ENCODE peak calls at places on chromosomes 6 and 20, in six cellular contexts. N is GM23338, R is OCI-LY7, V is PC-3, Z is neuronal stem cell, H is fibroblast of lung. S is an unnamed sample.

GRCh38 chr20:36098364-36098763 is 56.2 kb upstream of the EPB41L1 start:
- DNase-seq in N (no peak), R (peak), V (no peak), Z (no peak), H (peak), S (peak)

GRCh38 chr6:90088009-90088408 is 193.7 kb downstream of the GJA10 start:
- DNase-seq in N (no peak), R (no peak), V (peak), Z (no peak), H (peak), S (no peak)

GRCh38 chr6:147909645-147910044 is 401.2 kb downstream of the SAMD5 start:
- DNase-seq in N (no peak), R (no peak), V (peak), Z (no peak), H (no peak), S (no peak)

GRCh38 chr6:104325341-104326172 is 534.2 kb downstream of the HACE1 start:
- DNase-seq in N (peak), R (peak), V (peak), Z (peak), H (peak), S (peak)

GRCh38 chr20:60467771-60468170 is 509.5 kb downstream of the CDH26 start:
- DNase-seq in N (no peak), R (no peak), V (no peak), Z (no peak), H (no peak), S (no peak)

GRCh38 chr20:58457083-58457680 is 58.0 kb downstream of the APCDD1L start:
- DNase-seq in N (no peak), R (no peak), V (peak), Z (no peak), H (peak), S (no peak)

GRCh38 chr6:7086488-7086887 is 21.3 kb upstream of the RREB1 start:
- DNase-seq in N (no peak), R (no peak), V (no peak), Z (no peak), H (peak), S (no peak)

GRCh38 chr6:44976677-44977405 is 351.3 kb upstream of the RUNX2 start:
- DNase-seq in N (no peak), R (no peak), V (no peak), Z (no peak), H (peak), S (no peak)

GRCh38 chr20:8431538-8432434 is 299.7 kb downstream of the PLCB1 start:
- DNase-seq in N (peak), R (no peak), V (no peak), Z (no peak), H (no peak), S (no peak)

GRCh38 chr6:147022041-147022440 is 182.2 kb upstream of the STXBP5 start:
- DNase-seq in N (no peak), R (no peak), V (peak), Z (no peak), H (no peak), S (no peak)

DNA sequence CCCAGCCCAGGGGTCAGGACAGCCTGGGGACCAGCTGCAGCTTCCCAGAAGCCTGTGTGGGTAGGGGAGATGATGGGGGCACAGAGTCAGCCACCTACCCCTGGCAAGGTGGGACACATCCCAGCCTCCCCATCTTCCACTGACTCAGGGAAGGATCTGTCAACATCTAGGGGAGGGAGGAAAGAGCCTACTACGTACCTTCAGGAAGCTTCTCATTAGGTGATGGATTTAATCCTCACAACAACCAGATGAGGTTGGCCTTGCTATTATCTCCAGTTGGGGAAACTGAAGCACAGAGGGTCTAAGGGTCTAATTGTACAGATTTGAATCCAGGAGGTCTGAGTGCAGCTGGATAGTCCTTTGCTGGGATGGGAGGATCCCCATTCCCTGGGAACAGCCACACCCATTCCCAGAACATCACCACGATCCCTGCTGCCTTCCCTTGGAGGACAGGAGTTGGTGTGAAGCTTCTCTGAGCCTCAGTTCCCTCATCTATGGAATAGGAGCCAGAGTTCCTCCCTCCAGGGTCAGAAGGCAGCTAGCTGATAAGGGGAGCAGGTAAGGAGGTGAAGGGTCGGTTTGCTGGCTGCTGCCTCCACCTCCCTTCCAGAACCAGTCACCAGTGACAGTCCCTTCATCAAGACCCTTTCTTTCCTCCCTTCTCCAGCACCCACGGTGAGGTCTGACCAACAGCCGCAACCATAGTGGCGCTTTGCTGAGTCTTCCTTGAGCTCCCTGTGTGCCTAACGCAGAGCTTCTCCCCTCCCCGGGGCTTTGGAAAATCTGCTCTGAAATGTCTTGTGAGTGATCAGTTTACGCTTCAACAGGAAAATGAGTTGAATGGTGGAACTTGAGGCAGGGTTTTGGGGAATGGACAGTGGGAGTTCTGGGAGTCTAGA is 56.8 kb downstream of the CEBPB start:
- DNase-seq in N (no peak), R (no peak), V (no peak), Z (no peak), H (no peak), S (no peak)
- H3K4me2 ChIP-seq in N (no peak), R (no peak), V (peak), Z (no peak), H (no peak), S (no peak)

DNA sequence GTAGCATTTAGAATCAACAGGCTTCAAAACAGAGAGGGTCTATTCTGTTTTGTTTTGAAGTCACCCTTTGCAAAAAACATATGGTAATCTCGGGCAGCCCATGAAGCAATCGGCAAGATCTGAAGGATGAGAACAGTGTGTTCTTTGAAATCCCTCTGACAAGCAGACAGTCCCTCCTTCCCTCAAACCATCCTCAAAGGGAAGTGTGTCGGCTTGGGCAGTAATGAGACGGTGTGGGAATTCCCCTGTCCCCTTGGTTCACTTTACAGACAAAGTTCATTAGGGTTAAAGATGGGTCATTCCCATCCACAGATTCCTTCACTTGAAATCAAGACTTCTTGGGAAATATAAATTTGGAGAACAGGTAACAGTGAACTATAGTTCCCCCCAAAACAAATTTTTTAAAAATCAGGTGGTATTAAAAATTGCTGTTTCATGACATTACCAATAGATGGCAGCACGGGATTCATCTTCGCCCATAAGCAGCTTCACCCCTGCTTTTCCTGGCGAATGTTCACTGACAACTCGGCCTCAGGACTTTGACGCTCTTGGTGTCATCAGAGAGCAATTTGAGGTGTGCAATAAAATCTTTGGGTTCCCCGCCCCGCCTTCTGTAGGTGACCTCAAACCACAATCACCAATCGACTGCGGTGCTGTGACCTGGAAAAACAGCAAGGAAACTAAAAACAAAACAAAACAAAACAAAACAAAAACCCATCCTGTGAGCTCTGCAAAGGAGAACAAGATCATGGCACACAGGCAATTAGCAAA is 159.3 kb upstream of the TNFAIP3 start:
- DNase-seq in N (peak), R (peak), V (peak), Z (peak), H (peak), S (peak)
- H3K4me2 ChIP-seq in N (no peak), R (peak), V (peak), Z (no peak), H (peak), S (peak)

GRCh38 chr6:109693128-109693527 is 2.0 kb downstream of the FIG4 start:
- DNase-seq in N (no peak), R (peak), V (no peak), Z (no peak), H (no peak), S (peak)

GRCh38 chr6:109690373-109690739 is 646 bp downstream of the AK9 start:
- DNase-seq in N (peak), R (peak), V (peak), Z (peak), H (no peak), S (peak)

GRCh38 chr6:109686566-109686965 is 4.4 kb downstream of the AK9 start:
- DNase-seq in N (no peak), R (no peak), V (no peak), Z (no peak), H (no peak), S (no peak)

GRCh38 chr6:109690740-109691687 is at the start of the genes AK9 and FIG4:
- DNase-seq in N (peak), R (peak), V (peak), Z (peak), H (peak), S (peak)

DNA sequence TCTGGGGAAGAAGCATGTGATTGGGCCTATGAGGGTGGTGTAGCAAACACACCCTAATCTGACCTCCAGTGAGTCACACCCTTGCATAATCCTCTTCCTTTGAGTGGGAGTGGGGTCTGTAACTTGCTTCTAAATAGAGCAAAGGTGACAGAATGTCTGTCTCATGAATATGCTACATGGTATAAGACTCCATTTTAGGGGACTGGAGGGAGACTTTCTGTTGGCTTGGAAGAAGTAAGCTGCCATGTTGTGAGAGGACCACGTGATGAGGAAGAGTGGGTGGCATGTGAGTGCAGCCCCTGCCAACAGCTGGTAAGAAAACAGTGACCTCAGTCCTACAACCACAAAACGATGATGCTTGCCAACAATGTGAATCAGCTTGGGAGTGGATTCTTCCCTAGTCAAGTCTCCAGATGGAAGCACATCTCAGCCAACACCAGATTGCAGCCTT is 3.7 kb downstream of the AK9 start:
- DNase-seq in N (no peak), R (no peak), V (peak), Z (no peak), H (peak), S (no peak)
- H3K4me2 ChIP-seq in N (no peak), R (no peak), V (peak), Z (no peak), H (peak), S (no peak)

GRCh38 chr6:101401792-101402617 is 8.5 kb downstream of the GRIK2 start:
- DNase-seq in N (peak), R (no peak), V (no peak), Z (peak), H (no peak), S (no peak)
- H3K4me2 ChIP-seq in N (peak), R (no peak), V (no peak), Z (peak), H (peak), S (no peak)

DNA sequence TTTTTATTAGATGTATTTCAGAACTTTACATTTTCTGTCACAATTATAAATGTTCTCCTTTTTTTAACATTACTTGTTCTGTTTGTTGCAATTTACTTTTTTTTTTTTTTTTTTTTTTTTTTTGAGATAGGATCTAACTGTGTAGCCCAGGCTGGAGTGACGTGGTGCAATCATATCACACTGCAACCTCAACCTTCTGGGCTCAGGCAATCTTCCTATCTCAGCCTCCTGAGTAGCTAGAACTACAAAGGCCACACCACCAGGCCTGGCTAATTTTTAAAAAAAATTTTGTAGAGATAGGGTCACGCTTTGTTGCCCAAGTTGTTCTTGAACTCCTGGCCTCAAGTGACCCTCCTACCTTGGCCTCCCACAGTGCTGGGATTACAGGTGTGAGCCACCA is 15.1 kb upstream of the MBOAT1 start:
- DNase-seq in N (no peak), R (no peak), V (no peak), Z (no peak), H (no peak), S (no peak)
- H3K4me2 ChIP-seq in N (no peak), R (no peak), V (no peak), Z (no peak), H (no peak), S (no peak)

GRCh38 chr6:25278914-25279747 is at the start of gene CARMIL1:
- DNase-seq in N (peak), R (peak), V (peak), Z (peak), H (peak), S (peak)

GRCh38 chr6:25279748-25280616 is 808 bp downstream of the CARMIL1 start:
- DNase-seq in N (peak), R (peak), V (peak), Z (peak), H (no peak), S (peak)

GRCh38 chr6:25277857-25278256 is 1.3 kb upstream of the CARMIL1 start:
- DNase-seq in N (no peak), R (no peak), V (peak), Z (no peak), H (peak), S (no peak)

GRCh38 chr6:25278557-25278913 is 639 bp upstream of the CARMIL1 start:
- DNase-seq in N (peak), R (no peak), V (no peak), Z (no peak), H (no peak), S (peak)

GRCh38 chr6:25277401-25277800 is 1.8 kb upstream of the CARMIL1 start:
- DNase-seq in N (no peak), R (no peak), V (no peak), Z (no peak), H (no peak), S (no peak)
- H3K4me2 ChIP-seq in N (peak), R (peak), V (peak), Z (no peak), H (no peak), S (no peak)

GRCh38 chr6:159805418-159806020 is 5.4 kb downstream of the PNLDC1 start:
- DNase-seq in N (no peak), R (no peak), V (no peak), Z (no peak), H (no peak), S (no peak)
- H3K4me2 ChIP-seq in N (no peak), R (no peak), V (no peak), Z (no peak), H (no peak), S (no peak)

DNA sequence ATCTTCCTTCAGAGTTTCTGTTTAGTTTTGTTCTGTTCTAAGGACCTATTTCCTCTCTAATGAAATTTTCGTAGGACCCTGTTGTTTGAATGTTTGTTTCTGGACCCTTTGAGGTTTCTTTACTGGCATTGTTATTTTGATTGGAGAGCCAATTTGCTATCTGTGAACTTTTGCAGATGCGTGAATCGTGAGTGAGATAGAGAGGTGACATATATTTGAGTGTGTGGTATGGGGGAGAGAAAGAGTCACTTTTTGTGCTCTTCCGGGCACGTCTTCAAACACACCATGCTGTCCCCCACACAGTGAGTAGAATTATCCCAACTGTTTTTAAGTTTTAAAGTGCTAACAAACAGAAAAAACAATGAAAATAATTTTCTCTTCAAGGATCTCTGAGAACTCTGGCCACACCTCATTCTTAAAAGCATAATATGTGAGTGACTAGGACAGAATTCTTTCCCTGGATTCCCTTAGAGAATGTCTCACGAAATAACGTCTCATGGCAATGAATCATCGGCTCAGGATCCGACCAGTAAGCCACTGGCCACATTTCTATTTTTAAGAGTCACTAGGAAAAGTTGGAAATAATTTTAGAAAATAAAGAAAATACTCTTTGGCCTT is 235.6 kb upstream of the ZNF217 start:
- DNase-seq in N (no peak), R (peak), V (peak), Z (no peak), H (peak), S (no peak)
- H3K4me2 ChIP-seq in N (peak), R (peak), V (peak), Z (no peak), H (peak), S (no peak)

GRCh38 chr20:37703338-37703660 is 9.5 kb downstream of the CTNNBL1 start:
- DNase-seq in N (no peak), R (no peak), V (no peak), Z (no peak), H (no peak), S (no peak)

GRCh38 chr20:37711001-37711400 is 17.2 kb downstream of the CTNNBL1 start:
- DNase-seq in N (no peak), R (no peak), V (peak), Z (no peak), H (no peak), S (no peak)

GRCh38 chr20:37704955-37705354 is 11.1 kb downstream of the CTNNBL1 start:
- DNase-seq in N (no peak), R (no peak), V (no peak), Z (no peak), H (no peak), S (no peak)

GRCh38 chr20:37702643-37703337 is 9.0 kb downstream of the CTNNBL1 start:
- DNase-seq in N (no peak), R (no peak), V (no peak), Z (no peak), H (no peak), S (no peak)

DNA sequence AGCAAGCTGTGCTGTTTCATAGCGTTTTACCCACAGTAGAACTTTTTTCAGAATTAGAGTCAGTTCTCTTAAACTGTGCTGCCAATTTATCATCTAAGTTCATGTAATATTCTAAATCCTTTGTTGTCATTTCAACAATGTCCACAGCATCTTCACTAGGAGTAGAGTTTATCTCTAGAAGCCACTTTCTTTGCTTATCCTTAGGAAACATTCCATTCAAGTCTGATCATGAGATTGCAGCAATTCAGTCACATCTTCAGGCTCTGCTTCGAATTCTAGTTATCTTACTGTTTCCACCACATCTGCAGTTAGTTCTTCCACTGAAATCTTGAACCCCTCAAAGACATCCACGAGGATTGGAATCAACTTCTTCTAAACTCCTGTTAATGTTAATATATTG is 12.5 kb downstream of the CTNNBL1 start:
- DNase-seq in N (no peak), R (no peak), V (no peak), Z (no peak), H (no peak), S (no peak)
- H3K4me2 ChIP-seq in N (no peak), R (no peak), V (no peak), Z (no peak), H (no peak), S (no peak)

DNA sequence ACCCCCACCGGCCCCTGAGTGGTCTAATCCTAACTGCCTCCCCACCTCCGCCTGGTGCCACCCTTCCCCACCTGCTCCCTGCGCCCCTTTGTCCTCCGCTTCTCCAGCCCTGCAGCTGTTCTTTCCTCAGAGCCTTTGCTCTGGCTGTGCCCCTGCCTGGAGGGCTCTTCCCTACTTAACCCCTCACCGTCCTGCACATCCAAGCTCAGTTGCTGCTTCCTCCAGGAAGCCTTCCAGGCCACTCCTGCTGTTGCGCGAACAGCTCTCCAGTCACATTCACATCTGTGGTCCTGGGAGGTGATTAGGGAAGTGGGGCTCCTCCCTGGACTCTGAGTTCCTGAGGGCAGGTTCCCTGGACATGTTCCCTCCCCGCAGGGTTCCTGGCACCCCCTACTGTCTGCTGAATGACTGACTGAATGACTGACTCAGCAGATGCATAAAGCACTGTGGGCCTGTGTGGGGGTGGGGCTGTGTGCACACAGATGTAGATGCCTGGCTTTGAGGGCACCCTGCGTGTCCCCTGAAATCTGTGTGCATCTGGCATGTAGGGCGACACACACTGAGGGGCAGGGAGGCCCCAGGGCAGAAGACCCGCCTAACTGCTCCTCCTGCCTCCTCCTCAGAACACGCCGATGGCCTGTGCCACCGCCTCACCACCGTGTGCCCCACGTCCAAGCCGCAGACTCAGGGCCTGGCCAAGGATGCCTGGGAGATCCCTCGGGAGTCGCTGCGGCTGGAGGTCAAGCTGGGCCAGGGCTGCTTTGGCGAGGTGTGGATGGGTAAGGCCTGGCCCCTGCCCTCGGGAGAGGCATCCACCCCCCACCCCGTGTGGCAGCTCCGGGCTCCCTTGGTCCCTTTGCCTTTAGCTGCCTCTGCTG is 51.4 kb downstream of the SRC start:
- DNase-seq in N (peak), R (no peak), V (peak), Z (no peak), H (no peak), S (no peak)
- H3K4me2 ChIP-seq in N (peak), R (no peak), V (no peak), Z (peak), H (no peak), S (no peak)